ENCODE peak calls at places on chromosomes 11 and 22, in six cellular contexts. X is tibial artery, A is cardiac fibroblast, P is lower lobe of right lung, G is astrocyte of the cerebellum, Y is cardiac muscle cell. T is an unnamed sample.

GRCh38 chr11:45411221-45411946 is 125.2 kb upstream of the SYT13 start:
- DNase-seq in P (no peak), G (no peak), A (no peak), Y (no peak), X (no peak), T (no peak)

GRCh38 chr22:47034905-47035419 is 272.5 kb downstream of the TBC1D22A start:
- DNase-seq in A (no peak), G (no peak), P (peak), Y (no peak), X (no peak), T (no peak)

GRCh38 chr22:27978875-27979274 is 59.8 kb upstream of the PITPNB start:
- DNase-seq in P (no peak), Y (no peak), A (no peak), X (no peak), G (no peak), T (no peak)

GRCh38 chr22:44381761-44382454 is 69.2 kb upstream of the SHISAL1 start:
- DNase-seq in G (no peak), X (no peak), A (no peak), Y (no peak), P (peak), T (no peak)

GRCh38 chr11:93655047-93655446 is 6.4 kb upstream of the CEP295 start:
- DNase-seq in A (no peak), G (no peak), P (no peak), Y (no peak), X (peak), T (no peak)

GRCh38 chr11:74942073-74942750 is 6.7 kb downstream of the XRRA1 start:
- DNase-seq in P (no peak), X (no peak), Y (no peak), A (no peak), G (no peak), T (no peak)

GRCh38 chr11:26777276-26777939 is 55.5 kb upstream of the SLC5A12 start:
- DNase-seq in Y (no peak), G (peak), X (no peak), A (peak), P (no peak), T (no peak)

GRCh38 chr22:17781319-17782031 is 7.2 kb upstream of the BID start:
- DNase-seq in Y (no peak), P (no peak), G (peak), A (peak), X (no peak), T (peak)

GRCh38 chr11:704189-704798 is 1.7 kb upstream of the EPS8L2 start:
- DNase-seq in G (no peak), A (no peak), P (no peak), X (no peak), Y (no peak), T (no peak)

GRCh38 chr22:45615364-45615763 is 56.3 kb upstream of the ATXN10 start:
- DNase-seq in P (no peak), A (no peak), G (no peak), Y (no peak), X (no peak), T (no peak)
- H3K4me3 ChIP-seq in P (no peak), A (no peak), G (no peak), Y (no peak), X (no peak), T (no peak)

GRCh38 chr22:39932918-39933649 is 27.1 kb upstream of the TMA7B start:
- DNase-seq in X (no peak), Y (peak), A (peak), G (no peak), P (no peak), T (no peak)
- TF ChIP-seq CTCF in X (no peak), Y (peak), A (peak), G (peak), P (peak), T (peak)

GRCh38 chr11:18222814-18223421 is 13.7 kb downstream of the SAA4 start:
- DNase-seq in P (no peak), Y (no peak), G (no peak), X (no peak), A (no peak), T (no peak)

GRCh38 chr11:18221274-18221876 is 15.2 kb downstream of the SAA4 start:
- DNase-seq in G (no peak), A (no peak), X (no peak), Y (no peak), P (no peak), T (no peak)

GRCh38 chr11:18225906-18226305 is 10.7 kb downstream of the SAA4 start:
- DNase-seq in P (no peak), A (no peak), G (no peak), X (no peak), Y (no peak), T (no peak)

GRCh38 chr11:18229501-18229900 is 7.1 kb downstream of the SAA4 start:
- DNase-seq in P (no peak), G (no peak), A (no peak), Y (no peak), X (no peak), T (no peak)

DNA sequence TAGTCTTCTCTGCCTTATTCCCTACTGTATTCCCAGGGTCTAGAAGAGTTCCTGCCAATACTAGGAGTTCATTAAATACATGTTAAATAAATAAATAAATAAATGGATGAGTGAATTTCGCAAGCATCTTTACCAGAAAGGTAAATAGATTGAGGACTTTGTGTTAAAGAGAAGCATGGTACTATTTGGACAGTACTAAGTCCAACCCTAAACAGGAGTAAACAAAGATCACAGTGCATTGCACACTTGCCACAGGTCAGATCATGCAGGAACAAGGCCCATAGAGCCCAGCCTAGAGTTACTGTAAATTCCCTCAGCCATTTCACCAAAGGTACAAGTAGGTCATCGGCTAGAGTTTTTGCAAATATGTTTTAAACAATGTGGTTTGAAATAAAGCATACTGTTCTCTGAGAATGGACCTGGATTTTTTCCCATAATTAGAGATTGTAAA is 12.6 kb downstream of the SAA4 start:
- DNase-seq in Y (no peak), X (no peak), A (no peak), P (no peak), G (no peak), T (no peak)
- H3K4me3 ChIP-seq in Y (no peak), X (no peak), A (no peak), P (no peak), G (no peak), T (no peak)

DNA sequence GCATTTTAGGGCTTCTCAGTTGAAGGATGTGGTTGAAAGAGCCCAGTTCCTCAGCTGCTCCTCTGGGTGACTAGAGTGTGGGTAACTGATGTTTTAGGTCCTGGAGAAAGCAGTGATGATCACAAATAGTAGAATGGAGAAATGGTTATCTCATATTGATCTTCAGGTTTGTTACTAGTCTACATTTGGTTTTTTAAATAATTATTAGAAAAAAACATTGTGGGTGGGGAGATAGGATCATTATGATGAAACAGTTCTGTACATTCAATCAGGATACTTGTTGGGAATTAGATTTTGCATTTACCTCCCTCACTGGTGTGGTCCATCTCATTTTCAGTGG is 24.9 kb downstream of the SREBF2 start:
- DNase-seq in P (no peak), G (no peak), Y (no peak), X (no peak), A (no peak), T (no peak)
- TF ChIP-seq CTCF in P (no peak), G (no peak), Y (no peak), X (no peak), A (no peak), T (no peak)

DNA sequence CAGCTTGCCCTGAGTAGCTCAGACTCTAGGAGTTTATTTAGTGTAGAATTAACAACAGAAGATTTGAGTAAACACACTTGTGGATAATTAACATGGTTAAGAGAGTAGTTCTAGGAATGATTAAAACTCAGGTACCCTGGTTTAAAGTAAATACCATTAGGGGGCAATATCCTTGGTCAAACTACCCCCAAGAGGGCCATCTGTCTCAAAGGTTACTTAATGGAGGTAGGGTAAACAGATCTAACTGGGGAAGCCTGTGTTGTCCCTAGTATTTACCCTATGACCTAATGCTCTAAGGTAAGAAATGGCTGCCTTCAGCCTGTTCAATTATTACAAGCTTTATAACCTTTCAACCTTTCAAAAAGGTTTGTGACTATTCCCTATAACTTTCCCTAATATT is 10.6 kb upstream of the GLYATL1 start:
- DNase-seq in G (no peak), X (no peak), Y (no peak), P (no peak), A (no peak), T (no peak)
- H3K4me3 ChIP-seq in G (no peak), X (no peak), Y (no peak), P (no peak), A (no peak), T (no peak)

GRCh38 chr11:77789731-77790476 is 30.6 kb downstream of the RSF1 start:
- DNase-seq in X (no peak), A (no peak), G (no peak), P (no peak), Y (no peak), T (no peak)
- TF ChIP-seq CTCF in X (no peak), A (no peak), G (no peak), P (no peak), Y (no peak), T (no peak)

DNA sequence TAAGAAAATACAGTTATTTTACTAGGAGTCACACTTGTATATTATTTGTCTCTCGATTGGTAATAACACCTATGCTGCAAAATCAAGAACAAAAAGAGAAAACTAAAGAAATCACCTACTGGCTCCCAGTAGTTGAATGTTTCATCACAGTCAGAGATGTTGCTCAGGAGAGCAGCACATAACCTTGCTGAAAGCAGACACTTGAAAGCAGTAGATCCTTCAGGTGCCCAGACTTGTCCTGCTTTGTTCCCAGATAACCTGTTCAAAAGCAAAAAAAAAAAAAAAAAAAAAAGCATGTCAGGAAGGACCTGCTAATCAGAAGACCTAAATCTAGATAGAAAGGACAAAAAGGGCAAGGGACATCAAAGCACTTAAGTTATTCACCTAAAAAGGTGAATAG is 1.3 kb downstream of the ALG9 start:
- DNase-seq in X (no peak), A (no peak), G (no peak), Y (no peak), P (no peak), T (no peak)
- H3K4me3 ChIP-seq in X (no peak), A (no peak), G (no peak), Y (peak), P (peak), T (no peak)

T was measured in AG09309.